ENCODE peak calls at places on chromosome 14, in ten cellular contexts. Q, T, O, C, M, H, W, B, U and A are unnamed samples.

GRCh38 chr14:60151715-60152114 is 13.5 kb downstream of the DHRS7 start:
- DNase-seq in T (peak; percentile 47), M (peak; percentile 95), H (no peak), C (peak; percentile 94), U (peak; percentile 85), W (no peak), Q (no peak), B (peak; percentile 74), O (peak; percentile 94), A (peak; percentile 72)

GRCh38 chr14:23512156-23512555 is 39.4 kb downstream of the ZFHX2 start:
- DNase-seq in C (no peak), O (no peak), H (no peak), T (no peak), M (no peak), U (no peak), W (no peak), Q (peak; percentile 23), B (no peak), A (no peak)

GRCh38 chr14:71130491-71131179 is 223.4 kb downstream of the PCNX1 start:
- DNase-seq in B (peak; percentile 83), T (no peak), Q (no peak), H (no peak), M (peak; percentile 90), O (peak; percentile 80), U (no peak), C (no peak), W (no peak), A (no peak)

GRCh38 chr14:39268393-39268792 is 34.7 kb downstream of the MIA2 start:
- DNase-seq in B (no peak), U (peak; percentile 15), H (no peak), M (peak; percentile 54), T (no peak), C (no peak), O (peak; percentile 50), Q (peak; percentile 19), W (no peak), A (no peak)

GRCh38 chr14:76957224-76957881 is 71.2 kb downstream of the IRF2BPL start:
- DNase-seq in W (no peak), U (no peak), Q (no peak), M (no peak), C (no peak), B (no peak), H (peak; percentile 76), T (no peak), O (peak; percentile 33), A (peak; percentile 33)

GRCh38 chr14:34043627-34044372 is 92.9 kb upstream of the EGLN3 start:
- DNase-seq in C (no peak), T (no peak), U (peak; percentile 77), M (no peak), O (no peak), B (no peak), W (no peak), Q (peak; percentile 8), H (peak; percentile 69), A (peak; percentile 75)

GRCh38 chr14:59274991-59275391 is 86.5 kb downstream of the DAAM1 start:
- DNase-seq in H (no peak), M (peak; percentile 54), Q (no peak), C (no peak), T (no peak), B (no peak), W (no peak), U (no peak), O (peak; percentile 18), A (no peak)

GRCh38 chr14:92969470-92970232 is 46.7 kb downstream of the CHGA start:
- DNase-seq in T (no peak), C (no peak), Q (no peak), W (no peak), M (no peak), U (no peak), B (no peak), O (no peak), H (no peak), A (no peak)

GRCh38 chr14:100893760-100894159 is 9.8 kb downstream of the RTL1 start:
- DNase-seq in B (no peak), O (no peak), Q (no peak), W (no peak), T (no peak), M (no peak), H (peak; percentile 13), U (no peak), C (peak; percentile 47), A (no peak)

GRCh38 chr14:23895480-23895879 is 58.1 kb upstream of the DHRS4 start:
- DNase-seq in U (no peak), H (no peak), M (no peak), B (no peak), C (no peak), O (no peak), T (no peak), W (no peak), Q (no peak), A (no peak)

GRCh38 chr14:83470466-83470865 is 1936.8 kb upstream of the SEL1L start:
- DNase-seq in B (no peak), W (no peak), M (no peak), C (no peak), O (peak; percentile 18), Q (no peak), T (no peak), U (no peak), H (no peak), A (no peak)

GRCh38 chr14:47332939-47333338 is 342.5 kb downstream of the MDGA2 start:
- DNase-seq in O (no peak), W (no peak), T (no peak), U (no peak), C (no peak), B (no peak), Q (no peak), M (no peak), H (no peak), A (no peak)

GRCh38 chr14:99559286-99559990 is 44.6 kb downstream of the CCDC85C start:
- DNase-seq in C (no peak), T (no peak), M (peak; percentile 82), H (no peak), U (no peak), B (no peak), Q (no peak), W (no peak), O (no peak), A (no peak)

GRCh38 chr14:32075636-32076277 is 1.3 kb upstream of the ARHGAP5 start:
- DNase-seq in T (no peak), W (peak; percentile 31), O (peak; percentile 20), C (peak; percentile 71), H (no peak), U (peak; percentile 32), B (no peak), Q (peak; percentile 4), M (peak; percentile 41), A (peak; percentile 12)

GRCh38 chr14:56131004-56131864 is 13.0 kb downstream of the PELI2 start:
- DNase-seq in W (no peak), H (no peak), U (no peak), O (no peak), T (no peak), B (no peak), C (no peak), Q (no peak), M (no peak), A (no peak)

GRCh38 chr14:105142651-105143450 is 25.7 kb downstream of the JAG2 start:
- DNase-seq in C (peak; percentile 77), W (no peak), B (no peak), H (peak; percentile 49), O (no peak), Q (no peak), M (no peak), U (no peak), T (no peak), A (no peak)

GRCh38 chr14:33406766-33407165 is 468.1 kb downstream of the NPAS3 start:
- DNase-seq in B (no peak), T (no peak), U (no peak), O (no peak), C (no peak), W (no peak), H (no peak), Q (no peak), M (no peak), A (no peak)

GRCh38 chr14:49921401-49921800 is 28.5 kb downstream of the ARF6 start:
- DNase-seq in O (no peak), C (no peak), Q (no peak), W (no peak), H (no peak), U (no peak), B (no peak), M (no peak), T (no peak), A (no peak)

GRCh38 chr14:102583726-102584125 is 8.7 kb upstream of the RCOR1 start:
- DNase-seq in M (no peak), B (no peak), C (no peak), Q (no peak), T (no peak), H (peak; percentile 93), W (no peak), U (no peak), O (no peak), A (no peak)

GRCh38 chr14:95174184-95174804 is 17.0 kb upstream of the DICER1 start:
- DNase-seq in Q (no peak), W (no peak), C (no peak), U (no peak), B (no peak), O (no peak), M (peak; percentile 33), T (no peak), H (no peak), A (no peak)

GRCh38 chr14:92668266-92668973 is 80.0 kb downstream of the LGMN start:
- DNase-seq in H (no peak), M (no peak), O (no peak), W (no peak), Q (no peak), U (no peak), T (no peak), C (no peak), B (no peak), A (no peak)

GRCh38 chr14:61215222-61216010 is 65.7 kb downstream of the TMEM30B start:
- DNase-seq in T (no peak), U (no peak), M (no peak), B (no peak), H (no peak), C (no peak), W (no peak), O (no peak), Q (no peak), A (no peak)

GRCh38 chr14:64758025-64758521 is 53.8 kb downstream of the PLEKHG3 start:
- DNase-seq in H (peak; percentile 96), O (no peak), M (peak; percentile 86), T (no peak), W (no peak), C (peak; percentile 61), B (peak; percentile 28), Q (peak; percentile 24), U (peak; percentile 45), A (no peak)

GRCh38 chr14:88454886-88455285 is 69.4 kb downstream of the SPATA7 start:
- DNase-seq in M (no peak), T (no peak), Q (no peak), U (no peak), B (no peak), W (no peak), H (no peak), C (no peak), O (no peak), A (no peak)

GRCh38 chr14:31221266-31221665 is 13.7 kb upstream of the HECTD1 start:
- DNase-seq in O (no peak), W (no peak), H (no peak), Q (no peak), B (no peak), U (no peak), T (no peak), M (no peak), C (no peak), A (no peak)

GRCh38 chr14:33799705-33800269 is 151.1 kb downstream of the EGLN3 start:
- DNase-seq in M (peak; percentile 15), T (no peak), H (no peak), C (peak; percentile 72), Q (no peak), B (no peak), W (no peak), O (no peak), U (no peak), A (peak; percentile 33)

GRCh38 chr14:104794641-104795467 is 694 bp downstream of the AKT1 start:
- DNase-seq in U (no peak), T (peak; percentile 16), Q (peak; percentile 35), O (peak; percentile 49), B (no peak), W (no peak), C (no peak), H (peak; percentile 68), M (peak; percentile 29), A (no peak)

GRCh38 chr14:71119832-71120231 is 212.6 kb downstream of the PCNX1 start:
- DNase-seq in M (no peak), H (no peak), O (no peak), B (no peak), T (no peak), W (no peak), C (no peak), Q (no peak), U (no peak), A (no peak)